ENCODE peak calls at places on chromosomes 16 and 17, in four cellular contexts. N, Q, F and Z are unnamed samples.

GRCh38 chr16:13136896-13137295 is 235.5 kb downstream of the SHISA9 start:
- DNase-seq in N (no peak), Q (no peak), F (no peak), Z (no peak)

GRCh38 chr16:77571463-77571862 is 136.6 kb upstream of the ADAMTS18 start:
- DNase-seq in N (no peak), Q (no peak), F (no peak), Z (no peak)

GRCh38 chr16:22320572-22321339 is 23.5 kb downstream of the POLR3E start:
- DNase-seq in N (no peak), Q (no peak), F (no peak), Z (no peak)

GRCh38 chr16:53029971-53030370 is 22.7 kb downstream of the CHD9NB start:
- DNase-seq in N (no peak), Q (no peak), F (no peak), Z (no peak)

GRCh38 chr17:72538921-72539352 is 418.1 kb downstream of the SOX9 start:
- DNase-seq in N (no peak), Q (no peak), F (peak), Z (no peak)

GRCh38 chr16:67158637-67159600 is 790 bp downstream of the TRADD start:
- DNase-seq in N (peak), Q (no peak), F (peak), Z (no peak)

GRCh38 chr17:49497147-49498036 is 2.3 kb downstream of the NGFR start:
- DNase-seq in N (peak), Q (peak), F (peak), Z (peak)

GRCh38 chr17:71276071-71276470 is 844.7 kb upstream of the SOX9 start:
- DNase-seq in N (peak), Q (no peak), F (no peak), Z (no peak)

GRCh38 chr16:23282508-23282907 is 19.6 kb upstream of the SCNN1B start:
- DNase-seq in N (no peak), Q (no peak), F (no peak), Z (no peak)

GRCh38 chr17:3447625-3448024 is 14.0 kb upstream of the OR1E2 start:
- DNase-seq in N (no peak), Q (no peak), F (no peak), Z (no peak)

GRCh38 chr16:927931-928330 is 42.9 kb downstream of the LMF1 start:
- DNase-seq in N (no peak), Q (no peak), F (no peak), Z (no peak)

GRCh38 chr17:32551186-32551955 is 64.6 kb downstream of the CDK5R1 start:
- DNase-seq in N (peak), Q (no peak), F (no peak), Z (no peak)

GRCh38 chr16:4319454-4319853 is 3.6 kb downstream of the GLIS2 start:
- DNase-seq in N (no peak), Q (no peak), F (peak), Z (peak)

GRCh38 chr16:17379121-17379571 is 91.6 kb downstream of the XYLT1 start:
- DNase-seq in N (no peak), Q (peak), F (peak), Z (peak)

GRCh38 chr16:11361751-11362742 is 16.8 kb downstream of the RMI2 start:
- DNase-seq in N (no peak), Q (no peak), F (no peak), Z (no peak)

DNA sequence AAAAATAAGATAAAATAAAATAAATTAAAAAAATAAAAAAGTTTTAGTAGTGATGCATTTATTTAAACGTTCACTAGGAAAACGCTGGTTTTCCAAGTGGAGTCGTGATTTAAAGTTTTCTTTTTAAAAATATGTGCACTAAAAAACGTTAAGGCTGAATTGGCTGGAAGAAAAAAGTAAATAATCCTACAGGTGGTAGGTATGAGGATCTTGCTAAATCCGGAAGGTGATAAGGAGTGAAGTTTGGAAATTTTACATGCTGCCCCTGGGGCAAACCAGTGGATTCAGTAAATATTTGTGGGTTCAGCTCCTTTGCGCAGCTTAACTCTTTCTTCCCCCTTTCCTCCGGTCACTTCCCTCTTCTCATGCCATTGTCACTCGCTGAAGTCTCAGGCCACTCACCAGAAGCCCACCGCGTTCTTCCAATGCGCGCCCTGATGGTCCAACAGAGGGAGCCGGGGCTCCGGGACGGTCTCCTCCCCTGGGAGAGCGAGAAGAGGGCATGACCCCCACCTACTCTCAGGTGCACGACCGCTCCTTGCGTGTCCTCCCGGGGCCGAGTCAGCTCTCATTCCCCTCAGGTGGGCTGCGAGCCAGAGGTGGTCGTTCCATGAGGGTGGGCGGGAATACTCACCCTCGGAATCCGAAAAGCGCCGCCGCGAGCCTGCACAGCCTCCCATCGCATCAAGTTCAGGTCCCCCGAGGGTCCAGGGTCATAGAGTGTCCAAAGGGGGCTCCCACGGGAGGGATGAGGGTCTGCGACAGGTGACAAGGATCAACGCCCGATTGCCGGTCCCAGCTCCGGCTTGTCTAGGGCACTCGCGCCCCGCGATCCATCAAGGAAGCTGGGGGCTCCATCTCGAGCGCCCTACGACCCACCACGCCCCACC is 549 bp downstream of the CLN3 start:
- DNase-seq in N (peak), Q (peak), F (peak), Z (peak)
- TF ChIP-seq CTCF in N (no peak), Q (peak), F (peak), Z (peak)

DNA sequence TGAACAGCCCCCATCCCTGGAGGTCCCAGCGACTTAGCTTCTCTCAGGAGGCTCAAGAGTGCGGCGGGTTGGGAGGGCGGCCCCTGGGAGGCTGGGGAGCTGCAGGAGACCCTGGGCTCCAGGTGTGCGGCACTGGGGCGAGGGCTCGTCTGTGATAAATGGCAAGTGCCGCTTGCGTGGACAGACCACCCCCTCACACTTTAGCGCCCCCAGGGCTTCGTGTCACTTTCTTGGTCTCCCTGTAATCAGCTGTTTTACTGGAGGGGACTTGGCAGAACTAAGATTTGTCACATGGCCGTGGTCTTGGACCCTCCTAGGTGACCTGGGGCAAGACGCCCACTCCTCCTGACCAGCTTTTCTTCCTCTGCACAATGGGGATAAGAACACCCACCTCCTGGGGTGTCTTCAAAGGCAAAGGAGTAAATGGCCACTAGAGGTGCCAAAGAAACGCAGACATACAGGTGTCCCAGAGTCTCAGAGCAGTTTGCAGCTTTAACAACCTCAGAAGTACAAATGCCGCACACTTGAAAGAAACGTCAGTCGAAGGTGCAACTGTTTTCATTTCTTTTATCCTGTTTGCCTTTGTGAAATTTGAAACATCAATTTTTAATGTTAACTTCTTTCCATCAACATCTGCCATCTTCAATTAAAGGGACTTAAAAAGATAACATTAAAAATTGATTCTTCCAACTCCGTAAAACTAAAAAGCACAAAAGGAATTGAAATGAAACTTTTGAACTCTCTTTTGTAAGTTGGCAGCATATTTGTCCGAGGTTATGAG is 946 bp downstream of the OSGIN1 start:
- DNase-seq in N (peak), Q (no peak), F (no peak), Z (no peak)
- TF ChIP-seq CTCF in N (peak), Q (peak), F (peak), Z (no peak)

DNA sequence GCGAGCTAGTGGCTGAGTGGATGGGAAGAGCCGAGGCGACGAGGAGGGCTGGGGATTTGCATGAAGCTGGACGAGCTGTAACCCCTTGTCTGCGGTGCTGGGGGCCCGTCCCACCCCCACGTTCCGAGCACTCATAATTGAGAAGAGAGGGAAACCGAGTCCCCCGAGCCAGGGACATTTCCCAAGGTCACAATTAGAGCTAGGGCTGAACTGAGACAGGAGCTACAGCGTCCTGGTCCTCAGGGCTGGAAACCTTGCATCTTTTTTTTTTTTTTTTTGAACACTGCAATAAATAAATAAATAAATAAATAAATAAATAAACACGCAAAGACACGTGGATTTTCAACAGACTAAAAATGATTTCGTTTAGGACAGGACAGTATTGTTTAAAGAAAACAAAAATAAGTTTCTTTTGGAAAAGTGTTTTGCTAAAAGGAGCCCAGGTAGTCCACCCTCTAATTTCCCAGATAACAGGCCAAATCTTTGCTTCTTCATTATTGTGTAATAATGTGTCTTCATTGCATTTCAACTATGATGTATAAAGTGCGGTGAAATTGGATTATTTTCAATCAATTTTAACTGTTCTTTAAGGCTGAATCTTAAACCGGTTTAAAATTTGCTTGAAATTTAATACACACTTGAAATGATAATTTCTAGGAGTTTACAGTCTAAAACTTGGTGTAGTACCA is 992 bp downstream of the GDPD1 start:
- DNase-seq in N (no peak), Q (no peak), F (no peak), Z (no peak)
- TF ChIP-seq CTCF in N (no peak), Q (no peak), F (no peak), Z (no peak)

GRCh38 chr17:8981443-8981842 is 15.9 kb upstream of the PIK3R5 start:
- DNase-seq in N (no peak), Q (no peak), F (no peak), Z (no peak)

GRCh38 chr17:8988263-8988662 is 22.8 kb upstream of the PIK3R5 start:
- DNase-seq in N (no peak), Q (no peak), F (no peak), Z (no peak)

GRCh38 chr17:8991514-8992285 is 26.2 kb upstream of the PIK3R5 start:
- DNase-seq in N (peak), Q (peak), F (peak), Z (peak)

GRCh38 chr17:8985054-8985701 is 19.7 kb upstream of the PIK3R5 start:
- DNase-seq in N (no peak), Q (no peak), F (no peak), Z (no peak)

GRCh38 chr17:8986295-8986694 is 20.8 kb upstream of the PIK3R5 start:
- DNase-seq in N (no peak), Q (no peak), F (no peak), Z (no peak)
- TF ChIP-seq CTCF in N (no peak), Q (no peak), F (no peak), Z (no peak)

GRCh38 chr17:67160791-67161190 is 84.2 kb downstream of the HELZ start:
- DNase-seq in N (no peak), Q (no peak), F (no peak), Z (no peak)

GRCh38 chr17:67157732-67158639 is 87.0 kb downstream of the HELZ start:
- DNase-seq in N (no peak), Q (no peak), F (no peak), Z (no peak)

GRCh38 chr17:67152824-67153223 is 92.2 kb downstream of the HELZ start:
- DNase-seq in N (no peak), Q (no peak), F (no peak), Z (no peak)

GRCh38 chr17:67151717-67152116 is 93.3 kb downstream of the HELZ start:
- DNase-seq in N (no peak), Q (no peak), F (no peak), Z (no peak)

GRCh38 chr17:67156269-67157199 is 88.5 kb downstream of the HELZ start:
- DNase-seq in N (no peak), Q (no peak), F (no peak), Z (no peak)
- TF ChIP-seq CTCF in N (no peak), Q (no peak), F (no peak), Z (no peak)

GRCh38 chr16:61432421-61432820 is 603.8 kb downstream of the CDH8 start:
- DNase-seq in N (no peak), Q (no peak), F (no peak), Z (no peak)
- TF ChIP-seq CTCF in N (no peak), Q (no peak), F (no peak), Z (peak)

DNA sequence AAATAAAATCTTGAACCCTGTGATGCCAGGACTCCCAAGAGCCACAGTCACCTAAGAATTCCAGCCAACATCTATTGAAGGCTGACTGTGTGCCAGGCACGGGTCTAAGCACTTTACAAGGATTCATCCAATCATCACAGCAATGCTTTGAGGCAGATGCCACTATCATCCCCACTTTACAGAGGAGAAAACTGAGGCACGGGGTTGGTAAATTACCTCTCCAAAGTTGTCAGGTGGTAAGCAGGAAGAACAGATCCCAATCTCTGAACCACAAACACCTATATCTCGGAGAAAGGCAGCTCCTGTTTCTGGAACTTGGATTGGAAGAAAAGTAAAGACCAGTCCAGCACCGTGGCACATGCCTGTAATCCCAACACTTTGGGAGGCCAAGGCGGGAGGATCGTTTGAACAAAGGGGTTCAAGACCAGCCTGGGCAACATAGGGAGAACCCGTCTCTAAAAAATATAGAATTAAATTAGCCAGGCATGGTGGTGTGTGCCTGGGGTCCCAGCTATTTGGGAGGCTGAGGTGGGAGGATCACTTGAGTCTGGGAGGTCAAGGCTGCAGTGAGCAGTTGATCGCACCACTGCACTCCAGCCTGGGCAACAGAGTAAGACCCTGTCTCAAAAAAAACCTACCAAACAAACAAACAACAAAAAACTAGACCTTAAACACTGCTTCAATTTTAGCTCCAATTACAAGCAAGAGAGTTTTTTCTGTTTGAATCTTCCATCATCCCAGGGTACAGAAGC is 60.7 kb upstream of the SIAH1 start:
- DNase-seq in N (no peak), Q (no peak), F (no peak), Z (no peak)
- TF ChIP-seq CTCF in N (no peak), Q (no peak), F (no peak), Z (no peak)

DNA sequence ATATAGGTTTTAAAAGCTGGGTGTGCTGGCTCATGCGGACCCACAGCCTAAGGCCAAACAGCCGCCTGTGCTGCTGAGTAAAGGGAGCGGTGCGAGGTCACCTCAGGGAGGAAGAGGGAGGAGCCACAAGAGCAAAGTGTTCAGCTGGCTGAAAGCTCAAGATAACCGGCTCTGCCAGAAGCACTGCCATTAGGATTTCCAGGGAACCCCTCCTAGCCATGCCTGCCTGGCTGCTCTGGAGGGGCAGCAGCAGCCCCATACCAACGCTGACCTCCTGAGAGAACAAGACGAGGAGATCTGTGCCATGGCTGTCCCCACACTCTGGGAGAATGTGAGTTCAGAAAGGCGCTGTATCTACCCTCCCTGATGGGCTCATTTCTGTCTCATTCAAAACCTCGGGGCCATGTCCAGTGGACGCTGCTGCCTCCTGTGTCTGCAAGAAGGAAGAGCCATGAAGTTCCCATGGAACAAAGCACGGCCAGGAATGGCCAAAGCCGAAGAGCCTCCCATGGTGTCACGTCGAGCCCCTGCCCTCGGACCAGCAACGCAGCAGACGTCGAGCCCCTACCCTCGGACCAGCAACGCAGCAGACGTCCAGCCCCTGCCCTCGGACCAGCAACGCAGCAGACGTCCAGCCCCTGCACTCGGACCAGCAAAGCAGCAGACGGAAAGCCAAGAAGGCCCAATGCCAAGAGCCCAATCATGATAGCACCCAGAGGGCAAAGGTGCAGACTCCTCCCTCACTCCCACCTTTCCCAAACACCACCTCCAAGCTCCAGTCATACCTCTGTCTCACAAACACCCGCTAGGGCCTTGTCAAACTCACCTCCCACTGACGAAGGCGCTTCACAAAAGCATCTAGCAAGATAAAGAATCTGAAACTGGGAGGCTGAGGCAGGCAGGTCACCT is 107.0 kb downstream of the ANKRD11 start:
- DNase-seq in N (peak), Q (peak), F (peak), Z (no peak)
- TF ChIP-seq CTCF in N (no peak), Q (no peak), F (no peak), Z (no peak)

GRCh38 chr16:88002211-88002610 is 51.0 kb downstream of the BANP start:
- DNase-seq in N (no peak), Q (no peak), F (no peak), Z (no peak)

GRCh38 chr16:88002749-88003148 is 51.5 kb downstream of the BANP start:
- DNase-seq in N (no peak), Q (no peak), F (no peak), Z (peak)

GRCh38 chr16:88004391-88004790 is 53.2 kb downstream of the BANP start:
- DNase-seq in N (no peak), Q (no peak), F (no peak), Z (no peak)

GRCh38 chr16:88003736-88004135 is 52.5 kb downstream of the BANP start:
- DNase-seq in N (no peak), Q (no peak), F (no peak), Z (peak)

GRCh38 chr16:88003316-88003715 is 52.1 kb downstream of the BANP start:
- DNase-seq in N (no peak), Q (no peak), F (no peak), Z (no peak)
- TF ChIP-seq CTCF in N (no peak), Q (no peak), F (no peak), Z (no peak)

GRCh38 chr17:7631398-7632380 is 1.8 kb downstream of the SHBG start:
- DNase-seq in N (no peak), Q (no peak), F (no peak), Z (no peak)

GRCh38 chr17:7636192-7636591 is 6.3 kb downstream of the SHBG start:
- DNase-seq in N (no peak), Q (no peak), F (no peak), Z (no peak)

GRCh38 chr17:7632492-7632894 is 2.6 kb downstream of the SHBG start:
- DNase-seq in N (peak), Q (peak), F (peak), Z (no peak)

GRCh38 chr17:7633093-7633492 is 3.2 kb downstream of the SHBG start:
- DNase-seq in N (no peak), Q (no peak), F (no peak), Z (no peak)

DNA sequence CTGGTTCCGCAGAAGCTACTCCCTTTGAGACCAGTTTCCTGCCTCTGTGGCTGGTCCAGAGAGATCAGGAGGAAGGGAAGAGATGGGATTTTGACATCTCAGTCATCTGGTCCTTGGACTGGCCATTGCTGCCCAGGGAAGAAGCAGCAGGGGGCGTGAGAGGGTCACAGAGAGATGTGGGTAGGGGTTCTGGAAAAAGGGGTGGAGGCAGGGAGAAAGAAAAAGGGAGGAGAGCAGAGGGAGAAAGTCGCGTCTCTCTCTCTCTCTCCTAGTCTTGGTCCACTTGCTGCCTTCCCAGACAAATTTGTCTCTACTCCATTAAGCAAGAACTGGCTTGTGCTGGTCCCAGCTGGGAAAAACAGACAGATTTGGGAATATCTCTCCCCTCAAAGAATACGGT is 4.4 kb downstream of the SHBG start:
- DNase-seq in N (peak), Q (peak), F (no peak), Z (no peak)
- TF ChIP-seq CTCF in N (no peak), Q (peak), F (no peak), Z (no peak)